ENCODE peak calls at places on chromosomes 4 and X, in seven cellular contexts. M is kidney; Q is right cardiac atrium; J is transverse colon; Y is lung; P is Peyer's patch; B is CD8-positive, alpha-beta T cell. C is an unnamed sample.

GRCh38 chr4:6507345-6507744 is 34.9 kb upstream of the PPP2R2C start:
- DNase-seq in M (no peak), Q (no peak), J (no peak), Y (no peak), P (peak), B (no peak), C (no peak)

GRCh38 chrX:46791927-46792825 is 33.3 kb upstream of the SLC9A7 start:
- DNase-seq in M (peak), Q (no peak), J (no peak), Y (no peak), P (peak), B (no peak), C (no peak)

GRCh38 chr4:176592976-176593375 is 199.7 kb downstream of the VEGFC start:
- DNase-seq in M (no peak), Q (no peak), J (no peak), Y (no peak), P (no peak), B (no peak), C (no peak)

GRCh38 chrX:48475295-48475694 is 704 bp upstream of the FTSJ1 start:
- DNase-seq in M (no peak), Q (no peak), J (no peak), Y (no peak), P (no peak), B (no peak), C (no peak)

GRCh38 chrX:133376422-133376821 is 38.9 kb downstream of the GPC4 start:
- DNase-seq in M (no peak), Q (no peak), J (no peak), Y (no peak), P (no peak), B (no peak), C (no peak)

GRCh38 chr4:54930226-54930625 is 195.2 kb downstream of the KDR start:
- DNase-seq in M (no peak), Q (peak), J (no peak), Y (no peak), P (no peak), B (no peak), C (no peak)

GRCh38 chrX:40552768-40553167 is 28.0 kb upstream of the ATP6AP2 start:
- DNase-seq in M (no peak), Q (no peak), J (no peak), Y (no peak), P (no peak), B (no peak), C (no peak)

GRCh38 chr4:173794662-173795061 is 264.6 kb upstream of the HAND2 start:
- DNase-seq in M (no peak), Q (no peak), J (no peak), Y (no peak), P (no peak), B (no peak), C (no peak)

GRCh38 chr4:113260671-113261070 is 211.2 kb downstream of the ANK2 start:
- DNase-seq in M (no peak), Q (no peak), J (no peak), Y (no peak), P (no peak), B (no peak), C (no peak)

GRCh38 chr4:13912436-13912835 is 284.9 kb upstream of the BOD1L1 start:
- DNase-seq in M (no peak), Q (no peak), J (no peak), Y (no peak), P (no peak), B (no peak), C (no peak)

GRCh38 chr4:159271857-159272256 is 169.0 kb downstream of the RAPGEF2 start:
- DNase-seq in M (no peak), Q (no peak), J (no peak), Y (no peak), P (no peak), B (no peak), C (no peak)

GRCh38 chrX:42093756-42094155 is 170.4 kb upstream of the CASK start:
- DNase-seq in M (no peak), Q (no peak), J (no peak), Y (no peak), P (no peak), B (no peak), C (no peak)

GRCh38 chr4:39367166-39367565 is 1.0 kb upstream of the RFC1 start:
- DNase-seq in M (no peak), Q (no peak), J (no peak), Y (no peak), P (no peak), B (no peak), C (no peak)

GRCh38 chr4:3384391-3384770 is 57.4 kb upstream of the HGFAC start:
- DNase-seq in M (no peak), Q (no peak), J (no peak), Y (no peak), P (no peak), B (no peak), C (no peak)

GRCh38 chr4:125664091-125664767 is 349.5 kb downstream of the FAT4 start:
- DNase-seq in M (no peak), Q (no peak), J (no peak), Y (no peak), P (no peak), B (no peak), C (no peak)

GRCh38 chr4:177227636-177228035 is 82.0 kb upstream of the NEIL3 start:
- DNase-seq in M (peak), Q (peak), J (no peak), Y (no peak), P (no peak), B (no peak), C (no peak)

GRCh38 chr4:106967892-106968291 is 68.2 kb downstream of the DKK2 start:
- DNase-seq in M (no peak), Q (no peak), J (no peak), Y (no peak), P (no peak), B (no peak), C (no peak)

GRCh38 chr4:109174224-109174953 is 128.1 kb downstream of the COL25A1 start:
- DNase-seq in M (no peak), Q (no peak), J (no peak), Y (no peak), P (no peak), B (no peak), C (no peak)

GRCh38 chr4:9932771-9933170 is 88.5 kb downstream of the SLC2A9 start:
- DNase-seq in M (no peak), Q (no peak), J (no peak), Y (no peak), P (no peak), B (no peak), C (no peak)

DNA sequence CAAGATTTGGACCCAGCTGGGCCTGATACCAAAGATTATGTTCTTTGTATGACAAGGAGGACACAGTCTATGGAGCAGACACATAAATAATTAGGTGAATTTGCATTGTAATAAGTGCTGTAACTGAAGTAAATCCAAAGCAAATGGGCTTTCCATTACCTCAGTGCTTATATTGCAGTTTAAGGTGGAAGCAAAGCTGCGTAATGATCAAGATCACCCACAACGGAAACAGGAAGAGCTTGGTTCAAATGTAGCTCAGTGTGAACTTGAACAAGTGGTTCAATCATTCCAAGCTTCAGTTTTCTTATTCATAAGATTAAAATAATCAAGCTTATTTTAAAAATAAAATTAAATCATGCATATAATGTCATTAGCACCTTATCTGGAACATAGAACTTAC is 19.1 kb upstream of the RASGEF1B start:
- DNase-seq in M (no peak), Q (no peak), J (no peak), Y (no peak), P (no peak), B (no peak), C (no peak)
- H3K27ac ChIP-seq in M (no peak), Q (no peak), J (no peak), Y (no peak), P (no peak), B (no peak), C (peak)

GRCh38 chr4:8245879-8246833 is 23.4 kb upstream of the HTRA3 start:
- DNase-seq in M (peak), Q (peak), J (no peak), Y (peak), P (no peak), B (no peak), C (no peak)
- H3K27ac ChIP-seq in M (no peak), Q (no peak), J (no peak), Y (no peak), P (no peak), B (no peak), C (no peak)

GRCh38 chr4:687975-688694 is 816 bp downstream of the SLC49A3 start:
- DNase-seq in M (peak), Q (peak), J (no peak), Y (no peak), P (peak), B (no peak), C (no peak)
- H3K27ac ChIP-seq in M (peak), Q (peak), J (peak), Y (peak), P (peak), B (no peak), C (no peak)

GRCh38 chr4:25575581-25575980 is 80.1 kb upstream of the SLC34A2 start:
- DNase-seq in M (no peak), Q (no peak), J (no peak), Y (no peak), P (no peak), B (no peak), C (no peak)
- H3K27ac ChIP-seq in M (no peak), Q (no peak), J (no peak), Y (no peak), P (no peak), B (no peak), C (no peak)

GRCh38 chrX:10617964-10618342 is 2.4 kb downstream of the MID1 start:
- DNase-seq in M (no peak), Q (no peak), J (no peak), Y (peak), P (no peak), B (no peak), C (no peak)

GRCh38 chrX:10618911-10619310 is 1.5 kb downstream of the MID1 start:
- DNase-seq in M (no peak), Q (no peak), J (no peak), Y (no peak), P (no peak), B (no peak), C (no peak)

GRCh38 chrX:10619311-10620015 is 922 bp downstream of the MID1 start:
- DNase-seq in M (no peak), Q (no peak), J (no peak), Y (no peak), P (no peak), B (no peak), C (no peak)

GRCh38 chrX:10622197-10622596 is 1.8 kb upstream of the MID1 start:
- DNase-seq in M (no peak), Q (no peak), J (no peak), Y (no peak), P (no peak), B (no peak), C (no peak)

GRCh38 chrX:10620121-10620699 is at the start of gene MID1:
- DNase-seq in M (peak), Q (peak), J (peak), Y (peak), P (peak), B (peak), C (no peak)
- H3K27ac ChIP-seq in M (peak), Q (peak), J (peak), Y (peak), P (peak), B (no peak), C (no peak)

GRCh38 chr4:184348311-184349233 is 125.8 kb downstream of the IRF2 start:
- DNase-seq in M (peak), Q (peak), J (peak), Y (peak), P (peak), B (no peak), C (no peak)

GRCh38 chr4:184347251-184348239 is 126.8 kb downstream of the IRF2 start:
- DNase-seq in M (no peak), Q (peak), J (peak), Y (peak), P (peak), B (no peak), C (no peak)

GRCh38 chr4:184350964-184351363 is 123.4 kb downstream of the IRF2 start:
- DNase-seq in M (no peak), Q (no peak), J (no peak), Y (no peak), P (no peak), B (no peak), C (no peak)

GRCh38 chr4:184350213-184350817 is 124.0 kb downstream of the IRF2 start:
- DNase-seq in M (no peak), Q (no peak), J (no peak), Y (no peak), P (no peak), B (no peak), C (no peak)

DNA sequence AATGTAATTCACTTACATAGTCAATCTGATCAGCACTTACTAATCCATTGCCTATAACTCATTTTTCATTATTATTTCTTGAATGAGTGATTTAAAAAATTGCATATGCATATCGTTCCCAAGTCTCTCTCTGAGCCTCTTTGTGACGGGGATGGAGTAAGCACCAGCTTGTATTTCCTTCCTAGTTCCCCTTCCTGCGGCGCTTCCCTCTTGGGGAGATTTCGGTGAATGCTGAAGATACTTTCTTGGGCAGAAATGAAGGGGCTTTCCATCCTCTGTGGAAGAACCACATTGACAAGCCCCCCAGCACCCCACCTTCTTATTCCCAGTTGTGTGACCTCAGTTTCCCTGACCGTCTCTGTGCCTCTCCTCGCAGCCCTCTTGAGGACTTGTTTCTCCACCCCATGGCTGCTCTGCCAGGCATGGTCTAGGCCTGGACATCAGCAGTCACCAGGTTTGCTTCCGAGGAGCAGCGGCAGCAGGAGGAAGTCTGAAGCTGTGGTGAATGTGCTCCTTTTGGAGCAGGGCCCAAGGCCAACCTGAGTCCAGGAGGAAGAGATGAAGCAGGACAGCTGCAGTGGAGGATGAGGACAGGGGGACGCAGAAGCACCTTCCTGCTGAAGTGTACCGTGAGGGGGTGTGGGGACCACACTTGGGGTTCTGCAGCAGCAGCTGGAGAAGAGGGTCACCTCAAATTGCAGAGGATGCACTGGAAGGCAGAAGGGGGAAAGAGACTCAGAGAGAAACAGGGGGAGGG is 124.9 kb downstream of the IRF2 start:
- DNase-seq in M (no peak), Q (no peak), J (peak), Y (no peak), P (peak), B (no peak), C (no peak)
- H3K27ac ChIP-seq in M (no peak), Q (no peak), J (peak), Y (peak), P (peak), B (no peak), C (no peak)

DNA sequence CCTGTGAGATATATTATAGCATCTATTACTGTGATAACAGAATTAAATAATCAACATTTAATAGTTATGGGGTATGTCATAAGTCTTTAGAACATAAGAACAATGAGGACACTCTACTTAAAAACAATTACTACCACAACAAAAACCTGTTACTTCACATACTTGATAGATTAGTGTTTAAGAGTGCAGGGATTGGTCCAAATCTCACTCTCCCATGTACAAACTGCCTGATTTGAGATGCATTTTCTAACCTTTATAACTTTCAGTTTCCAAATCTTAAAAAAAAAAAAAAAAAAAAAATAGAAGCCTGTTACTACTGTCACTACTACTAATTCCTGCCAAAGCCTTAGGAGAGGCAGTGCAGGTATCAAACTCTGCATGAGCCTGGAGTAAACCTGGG is 5.6 kb downstream of the PCDH18 start:
- DNase-seq in M (no peak), Q (no peak), J (no peak), Y (no peak), P (no peak), B (no peak), C (no peak)
- H3K27ac ChIP-seq in M (no peak), Q (no peak), J (peak), Y (no peak), P (no peak), B (no peak), C (no peak)

GRCh38 chrX:7334253-7334935 is 186.4 kb upstream of the PUDP start:
- DNase-seq in M (no peak), Q (no peak), J (no peak), Y (no peak), P (no peak), B (no peak), C (no peak)

GRCh38 chrX:7330971-7331746 is 183.2 kb upstream of the PUDP start:
- DNase-seq in M (no peak), Q (no peak), J (no peak), Y (no peak), P (no peak), B (no peak), C (no peak)

GRCh38 chrX:7330551-7330950 is 182.6 kb upstream of the PUDP start:
- DNase-seq in M (no peak), Q (no peak), J (no peak), Y (no peak), P (no peak), B (no peak), C (no peak)
- H3K27ac ChIP-seq in M (no peak), Q (no peak), J (no peak), Y (no peak), P (no peak), B (no peak), C (no peak)

DNA sequence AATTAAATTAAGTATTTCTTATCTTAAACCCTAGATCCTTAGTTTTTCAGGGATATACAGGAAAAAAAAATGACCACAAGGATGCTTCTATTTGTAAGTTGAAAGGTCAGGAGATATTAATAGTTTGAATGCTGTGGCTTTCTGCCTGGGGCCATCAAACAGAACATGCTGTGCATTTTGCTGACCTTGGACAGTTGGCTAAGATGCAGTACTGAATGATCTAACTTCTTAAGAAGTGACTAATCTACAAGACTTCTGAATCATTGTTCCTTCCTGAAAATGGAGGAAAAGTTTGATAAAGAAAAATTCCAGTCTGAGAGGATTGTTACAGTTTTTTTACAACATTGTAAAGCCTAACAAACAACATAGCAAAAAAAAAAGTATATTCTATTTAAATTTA is 237.8 kb upstream of the JADE1 start:
- DNase-seq in M (no peak), Q (no peak), J (peak), Y (peak), P (peak), B (no peak), C (no peak)
- H3K27ac ChIP-seq in M (no peak), Q (no peak), J (no peak), Y (no peak), P (no peak), B (no peak), C (no peak)

C was measured in effector memory CD4-positive, alpha-beta T cell.